ENCODE peak calls at places on chromosomes 6 and 20, in five cellular contexts. One of them, this sample, is unnamed.

GRCh38 chr20:58708246-58708931 is 15.8 kb downstream of the NPEPL1 start:
- DNase-seq in HCT116: no peak
- DNase-seq in SK-N-SH: peak; percentile 16
- DNase-seq in HepG2: no peak
- DNase-seq in K562: no peak
- DNase-seq in this sample: no peak

GRCh38 chr6:71529769-71530168 is 241.2 kb downstream of the OGFRL1 start:
- DNase-seq in K562: no peak
- DNase-seq in HepG2: no peak
- DNase-seq in HCT116: no peak
- DNase-seq in SK-N-SH: no peak
- DNase-seq in this sample: no peak

GRCh38 chr20:17518339-17519052 is 12.7 kb downstream of the BFSP1 start:
- DNase-seq in HepG2: no peak
- DNase-seq in SK-N-SH: peak; percentile 45
- DNase-seq in K562: peak; percentile 74
- DNase-seq in HCT116: no peak
- DNase-seq in this sample: no peak

GRCh38 chr20:17869295-17869994 is 99.1 kb downstream of the SNX5 start:
- DNase-seq in HCT116: no peak
- DNase-seq in K562: no peak
- DNase-seq in HepG2: no peak
- DNase-seq in SK-N-SH: no peak
- DNase-seq in this sample: no peak

GRCh38 chr6:137568067-137568466 is 73.9 kb upstream of the OLIG3 start:
- DNase-seq in K562: no peak
- DNase-seq in HCT116: no peak
- DNase-seq in HepG2: no peak
- DNase-seq in SK-N-SH: no peak
- DNase-seq in this sample: no peak

GRCh38 chr6:33172307-33173227 is 19.7 kb downstream of the COL11A2 start:
- DNase-seq in K562: peak; percentile 73
- DNase-seq in SK-N-SH: no peak
- DNase-seq in HCT116: peak; percentile 13
- DNase-seq in HepG2: peak; percentile 53
- DNase-seq in this sample: peak; percentile 87

GRCh38 chr6:158008894-158009891 is 27.5 kb downstream of the SYNJ2 start:
- DNase-seq in HepG2: no peak
- DNase-seq in SK-N-SH: peak; percentile 86
- DNase-seq in HCT116: no peak
- DNase-seq in K562: no peak
- DNase-seq in this sample: no peak

GRCh38 chr6:63305278-63305677 is 14.5 kb downstream of the LGSN start:
- DNase-seq in HCT116: no peak
- DNase-seq in K562: no peak
- DNase-seq in SK-N-SH: no peak
- DNase-seq in HepG2: no peak
- DNase-seq in this sample: no peak

GRCh38 chr6:99613705-99614429 is 7.2 kb downstream of the PRDM13 start:
- DNase-seq in K562: no peak
- DNase-seq in HCT116: no peak
- DNase-seq in SK-N-SH: peak; percentile 60
- DNase-seq in HepG2: no peak
- DNase-seq in this sample: no peak

GRCh38 chr6:20708367-20709124 is 174.3 kb downstream of the CDKAL1 start:
- DNase-seq in HCT116: no peak
- DNase-seq in SK-N-SH: no peak
- DNase-seq in K562: no peak
- DNase-seq in HepG2: no peak
- DNase-seq in this sample: no peak

GRCh38 chr20:63863798-63864544 is 1.1 kb upstream of the TPD52L2 start:
- DNase-seq in HCT116: peak; percentile 60
- DNase-seq in SK-N-SH: peak; percentile 77
- DNase-seq in HepG2: peak; percentile 90
- DNase-seq in K562: peak; percentile 78
- DNase-seq in this sample: peak; percentile 97

GRCh38 chr6:131946992-131947955 is 3.9 kb downstream of the CCN2 start:
- DNase-seq in HepG2: peak; percentile 60
- DNase-seq in K562: no peak
- DNase-seq in HCT116: no peak
- DNase-seq in SK-N-SH: no peak
- DNase-seq in this sample: no peak

DNA sequence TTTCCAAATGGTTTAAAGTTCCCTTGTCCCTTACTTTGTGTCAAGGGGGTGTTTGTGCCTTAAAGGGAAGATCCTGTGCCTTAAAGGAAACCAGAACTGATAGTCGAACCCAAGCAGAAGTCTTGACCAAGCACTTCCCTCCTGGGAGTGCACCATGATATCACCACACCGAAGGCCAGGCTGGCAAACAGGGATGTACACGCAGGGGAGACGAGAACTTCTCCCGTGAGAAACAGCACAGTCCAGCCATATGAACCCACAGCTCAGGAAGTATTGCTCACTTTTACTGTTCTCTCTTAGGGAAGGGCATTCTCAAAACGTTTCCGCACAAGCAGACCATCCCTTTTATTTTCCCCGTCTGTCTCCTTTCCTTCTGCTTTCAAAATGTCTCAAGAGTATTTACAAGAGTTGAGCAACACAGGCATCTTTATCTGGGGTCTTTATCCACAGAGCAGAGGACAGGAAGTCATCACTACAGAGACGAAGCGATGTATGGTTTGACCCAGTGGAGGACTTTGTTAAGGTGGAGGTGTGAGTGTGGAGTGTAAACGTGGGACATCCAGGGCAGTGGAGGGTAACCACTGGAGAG is 12.8 kb upstream of the SERPINB1 start:
- DNase-seq in K562: no peak
- DNase-seq in HCT116: no peak
- DNase-seq in SK-N-SH: no peak
- DNase-seq in HepG2: no peak
- DNase-seq in this sample: no peak
- TF ChIP-seq JUND in K562: no peak
- TF ChIP-seq JUND in HCT116: no peak
- TF ChIP-seq JUND in SK-N-SH: no peak
- TF ChIP-seq JUND in HepG2: no peak
- TF ChIP-seq JUND in this sample: no peak

DNA sequence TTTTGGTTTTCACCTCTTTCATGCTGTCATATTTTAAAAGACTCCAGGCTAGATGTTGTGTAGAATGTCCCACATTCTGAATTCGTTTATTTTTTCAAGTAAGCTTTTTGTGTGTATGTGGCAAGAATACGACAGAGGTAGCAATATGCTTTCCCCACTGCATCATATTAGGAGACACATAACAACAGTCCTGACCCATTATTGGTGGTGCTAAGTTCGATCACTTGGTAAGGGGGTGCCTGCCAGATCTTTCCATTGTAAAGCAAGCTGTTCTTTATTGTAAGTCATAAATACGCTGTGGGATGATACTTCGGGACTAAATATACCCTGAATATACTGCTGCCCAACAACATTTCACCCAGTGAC is 587 bp upstream of the NCOA3 start:
- DNase-seq in K562: peak; percentile 23
- DNase-seq in HCT116: no peak
- DNase-seq in HepG2: no peak
- DNase-seq in SK-N-SH: no peak
- DNase-seq in this sample: no peak
- TF ChIP-seq JUND in K562: no peak
- TF ChIP-seq JUND in HCT116: no peak
- TF ChIP-seq JUND in HepG2: no peak
- TF ChIP-seq JUND in SK-N-SH: no peak
- TF ChIP-seq JUND in this sample: no peak

GRCh38 chr20:37395411-37395800 is 49.5 kb downstream of the SRC start:
- DNase-seq in HepG2: no peak
- DNase-seq in SK-N-SH: no peak
- DNase-seq in K562: no peak
- DNase-seq in HCT116: no peak
- DNase-seq in this sample: no peak

GRCh38 chr20:37393196-37393862 is 47.4 kb downstream of the SRC start:
- DNase-seq in SK-N-SH: peak; percentile 69
- DNase-seq in HCT116: no peak
- DNase-seq in HepG2: no peak
- DNase-seq in K562: no peak
- DNase-seq in this sample: no peak

GRCh38 chr20:37394543-37395410 is 48.8 kb downstream of the SRC start:
- DNase-seq in K562: no peak
- DNase-seq in SK-N-SH: peak; percentile 91
- DNase-seq in HCT116: no peak
- DNase-seq in HepG2: no peak
- DNase-seq in this sample: peak; percentile 63

GRCh38 chr20:37392441-37393195 is 46.7 kb downstream of the SRC start:
- DNase-seq in HCT116: no peak
- DNase-seq in K562: peak; percentile 52
- DNase-seq in SK-N-SH: peak; percentile 71
- DNase-seq in HepG2: peak; percentile 67
- DNase-seq in this sample: no peak

DNA sequence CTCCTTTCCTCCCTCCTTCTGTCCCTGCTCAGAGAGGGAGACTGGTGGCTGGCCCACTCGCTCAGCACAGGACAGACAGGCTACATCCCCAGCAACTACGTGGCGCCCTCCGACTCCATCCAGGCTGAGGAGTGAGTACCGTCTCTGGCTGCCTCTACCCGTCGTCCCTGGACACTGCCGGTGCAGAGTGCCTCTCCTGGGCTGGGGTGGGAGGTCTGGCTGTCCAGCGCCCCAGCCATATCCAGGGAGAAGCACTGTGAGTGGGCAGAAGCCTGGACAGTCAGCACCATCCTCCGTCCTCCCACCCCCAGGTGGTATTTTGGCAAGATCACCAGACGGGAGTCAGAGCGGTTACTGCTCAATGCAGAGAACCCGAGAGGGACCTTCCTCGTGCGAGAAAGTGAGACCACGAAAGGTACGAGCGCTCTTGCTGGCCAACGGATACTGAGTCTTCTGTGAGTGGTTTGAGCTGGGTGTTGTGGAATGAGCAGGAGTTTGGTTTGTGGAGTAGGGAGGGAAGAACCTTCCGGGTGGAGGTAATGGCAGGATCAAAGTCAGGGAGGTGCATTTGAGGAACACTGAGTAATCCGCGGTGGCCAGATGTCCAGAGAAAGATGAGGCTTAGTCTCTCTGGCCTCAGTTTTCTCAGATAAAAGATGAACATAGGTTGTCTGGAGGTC is 48.1 kb downstream of the SRC start:
- DNase-seq in SK-N-SH: peak; percentile 50
- DNase-seq in K562: no peak
- DNase-seq in HCT116: no peak
- DNase-seq in HepG2: no peak
- DNase-seq in this sample: no peak
- TF ChIP-seq JUND in SK-N-SH: no peak
- TF ChIP-seq JUND in K562: no peak
- TF ChIP-seq JUND in HCT116: no peak
- TF ChIP-seq JUND in HepG2: no peak
- TF ChIP-seq JUND in this sample: no peak

DNA sequence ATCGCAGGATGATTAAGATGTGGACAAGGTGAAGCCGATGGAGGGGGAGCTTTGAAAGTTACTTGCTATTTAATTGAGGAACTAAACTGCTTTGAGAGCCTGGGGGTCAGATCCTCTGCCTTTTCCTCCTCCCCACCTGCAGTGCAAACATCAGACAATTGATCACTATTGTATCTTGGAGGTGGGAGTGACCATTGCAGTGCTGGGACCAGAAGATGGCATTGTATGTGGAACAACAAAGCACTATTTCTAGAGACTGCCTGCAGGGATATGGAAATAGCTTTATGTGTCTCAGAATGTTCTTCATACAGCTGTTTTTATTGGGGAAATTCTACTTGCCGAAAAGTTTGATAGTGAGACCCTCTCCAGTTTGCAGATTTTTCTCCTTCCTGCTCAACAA is 4.2 kb downstream of the MOG start:
- DNase-seq in HCT116: no peak
- DNase-seq in HepG2: no peak
- DNase-seq in SK-N-SH: no peak
- DNase-seq in K562: no peak
- DNase-seq in this sample: no peak
- TF ChIP-seq JUND in HCT116: no peak
- TF ChIP-seq JUND in HepG2: no peak
- TF ChIP-seq JUND in SK-N-SH: no peak
- TF ChIP-seq JUND in K562: no peak
- TF ChIP-seq JUND in this sample: no peak